ENCODE peak calls at places on chromosomes 12 and 14, in eight cellular contexts. F, H, P, C, K, Q, Y and B are unnamed samples.

GRCh38 chr14:103618999-103619398 is 10.0 kb upstream of the KLC1 start:
- DNase-seq in F (peak), H (no peak), P (no peak), C (no peak), K (no peak), Q (no peak), Y (no peak), B (no peak)

GRCh38 chr14:97917169-97917568 is 1120.0 kb downstream of the VRK1 start:
- DNase-seq in F (peak), H (no peak), P (no peak), C (no peak), K (no peak), Q (no peak), Y (peak), B (peak)

GRCh38 chr12:124837958-124838803 is 25.5 kb downstream of the SCARB1 start:
- DNase-seq in F (peak), H (no peak), P (no peak), C (peak), K (no peak), Q (no peak), Y (no peak), B (no peak)

GRCh38 chr12:93109794-93110203 is 180.7 kb upstream of the EEA1 start:
- DNase-seq in F (peak), H (no peak), P (peak), C (no peak), K (no peak), Q (no peak), Y (no peak), B (peak)

GRCh38 chr14:54647378-54647777 is 80.5 kb downstream of the SAMD4A start:
- DNase-seq in F (no peak), H (no peak), P (no peak), C (no peak), K (no peak), Q (no peak), Y (no peak), B (no peak)

GRCh38 chr12:54356951-54357356 is 7.3 kb downstream of the GPR84 start:
- DNase-seq in F (no peak), H (no peak), P (peak), C (no peak), K (no peak), Q (no peak), Y (no peak), B (no peak)

GRCh38 chr12:68290126-68290525 is 36.7 kb upstream of the IL22 start:
- DNase-seq in F (no peak), H (no peak), P (no peak), C (no peak), K (no peak), Q (no peak), Y (peak), B (peak)

GRCh38 chr12:112165624-112166023 is 40.3 kb downstream of the TRAFD1 start:
- DNase-seq in F (no peak), H (no peak), P (no peak), C (no peak), K (no peak), Q (no peak), Y (no peak), B (no peak)

GRCh38 chr12:118391424-118391823 is 15.1 kb downstream of the SUDS3 start:
- DNase-seq in F (no peak), H (no peak), P (no peak), C (no peak), K (no peak), Q (no peak), Y (no peak), B (no peak)

GRCh38 chr12:100565987-100566545 is 7.4 kb upstream of the GAS2L3 start:
- DNase-seq in F (no peak), H (no peak), P (no peak), C (no peak), K (no peak), Q (no peak), Y (no peak), B (no peak)

GRCh38 chr12:10341892-10342509 is 34.3 kb downstream of the KLRD1 start:
- DNase-seq in F (peak), H (no peak), P (no peak), C (no peak), K (no peak), Q (no peak), Y (no peak), B (no peak)

GRCh38 chr14:104265918-104266642 is 127.7 kb downstream of the KIF26A start:
- DNase-seq in F (no peak), H (peak), P (no peak), C (no peak), K (no peak), Q (no peak), Y (no peak), B (no peak)

GRCh38 chr14:41824441-41824840 is 217.8 kb downstream of the LRFN5 start:
- DNase-seq in F (no peak), H (no peak), P (no peak), C (no peak), K (no peak), Q (no peak), Y (no peak), B (no peak)